ENCODE peak calls at places on chromosomes 5 and 9, in five cellular contexts. W, T, D, V and S are unnamed samples. For H3K27me3 and H3K9me3, the result is how much of the 10 kb centered on the place peaks cover.

GRCh38 chr5:122311888-122312669 is at the start of gene SNCAIP:
- DNase-seq in V (peak), T (peak), W (peak), D (no peak), S (peak)

GRCh38 chr9:87803166-87803565 is 77.2 kb downstream of the CTSL start:
- DNase-seq in T (no peak), W (no peak), D (no peak), V (no peak), S (no peak)

GRCh38 chr9:116087246-116087645 is 66.3 kb upstream of the PAPPA start:
- DNase-seq in T (peak), D (no peak), W (peak), V (no peak), S (no peak)

GRCh38 chr9:99162759-99163364 is 57.9 kb downstream of the TGFBR1 start:
- DNase-seq in V (no peak), T (peak), D (no peak), W (no peak), S (no peak)

GRCh38 chr5:194102-194501 is 2.8 kb downstream of the LRRC14B start:
- DNase-seq in V (no peak), D (no peak), W (no peak), T (no peak), S (no peak)

GRCh38 chr9:35044071-35044470 is 28.4 kb downstream of the VCP start:
- DNase-seq in D (no peak), T (peak), W (no peak), V (no peak), S (no peak)

GRCh38 chr5:170360712-170361501 is 28.3 kb downstream of the KCNMB1 start:
- DNase-seq in T (no peak), V (no peak), W (no peak), D (no peak), S (no peak)

GRCh38 chr5:123543438-123543837 is 31.5 kb downstream of the CSNK1G3 start:
- DNase-seq in T (no peak), W (no peak), D (no peak), V (no peak), S (no peak)

GRCh38 chr9:5617749-5618148 is 11.2 kb upstream of the RIC1 start:
- DNase-seq in T (no peak), D (no peak), W (no peak), V (no peak), S (no peak)

GRCh38 chr5:89338935-89339334 is 456.0 kb upstream of the MEF2C start:
- DNase-seq in W (no peak), T (no peak), V (no peak), D (no peak), S (no peak)

GRCh38 chr9:77307166-77307565 is 129.8 kb downstream of the VPS13A start:
- DNase-seq in T (no peak), W (no peak), D (no peak), V (no peak), S (no peak)

GRCh38 chr5:32753765-32754164 is 42.6 kb downstream of the NPR3 start:
- DNase-seq in V (no peak), D (no peak), T (peak), W (no peak), S (no peak)

GRCh38 chr5:131104169-131104775 is 60.8 kb downstream of the HINT1 start:
- DNase-seq in D (no peak), V (no peak), W (no peak), T (no peak), S (no peak)

GRCh38 chr9:114112325-114112724 is 13.2 kb upstream of the KIF12 start:
- DNase-seq in T (no peak), V (no peak), D (no peak), W (no peak), S (no peak)

GRCh38 chr5:66356011-66356565 is 212.0 kb downstream of the SREK1 start:
- DNase-seq in D (no peak), V (no peak), T (no peak), W (no peak), S (no peak)

GRCh38 chr5:18829539-18829938 is 1158.5 kb downstream of the CDH18 start:
- DNase-seq in V (no peak), D (no peak), T (no peak), W (no peak), S (no peak)

GRCh38 chr5:14816999-14817761 is 54.4 kb downstream of the ANKH start:
- DNase-seq in V (no peak), W (peak), T (no peak), D (no peak), S (peak)

GRCh38 chr5:155532621-155533314 is 519.2 kb downstream of the KIF4B start:
- DNase-seq in D (no peak), W (no peak), T (no peak), V (no peak), S (no peak)

GRCh38 chr9:132030626-132031325 is 48.9 kb downstream of the MED27 start:
- DNase-seq in T (no peak), D (no peak), V (no peak), W (no peak), S (no peak)

GRCh38 chr9:98416294-98416693 is 160.8 kb upstream of the TBC1D2 start:
- DNase-seq in W (no peak), T (no peak), V (no peak), D (no peak), S (no peak)

GRCh38 chr5:34914671-34915138 is 599 bp downstream of the RAD1 start:
- DNase-seq in T (no peak), D (peak), W (peak), V (no peak), S (no peak)

GRCh38 chr5:166370928-166371690 is 1920.3 kb upstream of the WWC1 start:
- DNase-seq in W (no peak), T (no peak), D (no peak), V (no peak), S (no peak)

GRCh38 chr9:93473411-93473810 is 20.0 kb upstream of the FAM120AOS start:
- DNase-seq in W (no peak), V (no peak), T (no peak), D (no peak), S (no peak)

GRCh38 chr5:14574891-14575496 is 6.6 kb upstream of the OTULINL start:
- DNase-seq in V (no peak), T (no peak), D (no peak), W (peak), S (no peak)

GRCh38 chr9:126500600-126501382 is 112.9 kb upstream of the LMX1B start:
- DNase-seq in V (peak), W (peak), T (peak), D (peak), S (peak)

GRCh38 chr9:37910271-37910670 is 6.3 kb upstream of the SLC25A51 start:
- DNase-seq in D (no peak), T (no peak), V (no peak), W (no peak), S (no peak)

GRCh38 chr5:135353952-135354721 is 44.9 kb downstream of the MACROH2A1 start:
- DNase-seq in V (no peak), D (no peak), W (no peak), T (no peak), S (no peak)

GRCh38 chr9:94632736-94633135 is 6.6 kb downstream of the FBP1 start:
- DNase-seq in W (no peak), V (no peak), D (no peak), T (no peak), S (no peak)

GRCh38 chr5:64318175-64318574 is 152.5 kb downstream of the RNF180 start:
- DNase-seq in D (no peak), T (no peak), V (no peak), W (no peak), S (no peak)

GRCh38 chr5:112738180-112738560 is 485 bp downstream of the APC start:
- DNase-seq in V (peak), D (no peak), T (peak), W (no peak), S (no peak)

GRCh38 chr5:73338201-73339126 is 110.1 kb downstream of the FOXD1 start:
- DNase-seq in W (peak), D (no peak), T (no peak), V (no peak), S (no peak)

GRCh38 chr9:16002816-16003215 is 450.0 kb downstream of the CCDC171 start:
- DNase-seq in D (no peak), W (no peak), T (no peak), V (no peak), S (no peak)

GRCh38 chr5:169753795-169754194 is 116.7 kb downstream of the DOCK2 start:
- DNase-seq in D (no peak), T (no peak), V (no peak), W (no peak), S (no peak)

GRCh38 chr5:156681276-156681675 is 168.8 kb upstream of the PPP1R2B start:
- DNase-seq in W (no peak), V (no peak), T (no peak), D (no peak), S (no peak)

GRCh38 chr5:73596705-73597328 is 29.2 kb upstream of the ARHGEF28 start:
- DNase-seq in W (no peak), D (no peak), V (peak), T (peak), S (no peak)

GRCh38 chr5:178590141-178590923 is at the start of gene COL23A1:
- DNase-seq in V (peak), T (peak), W (peak), D (no peak), S (no peak)

GRCh38 chr9:124812401-124813016 is 35.6 kb downstream of the OLFML2A start:
- DNase-seq in W (peak), V (peak), D (no peak), T (peak), S (no peak)

GRCh38 chr5:157744055-157745011 is 821 bp downstream of the LSM11 start:
- DNase-seq in T (no peak), W (no peak), D (no peak), V (no peak), S (no peak)

GRCh38 chr9:112669326-112669725 is 48.6 kb downstream of the INIP start:
- DNase-seq in T (no peak), W (no peak), D (no peak), V (no peak), S (no peak)

GRCh38 chr9:112665347-112665746 is 52.6 kb downstream of the INIP start:
- DNase-seq in W (no peak), V (no peak), D (no peak), T (no peak), S (no peak)

GRCh38 chr9:112677040-112677439 is 40.9 kb downstream of the INIP start:
- DNase-seq in T (no peak), D (no peak), V (no peak), W (no peak), S (no peak)

DNA sequence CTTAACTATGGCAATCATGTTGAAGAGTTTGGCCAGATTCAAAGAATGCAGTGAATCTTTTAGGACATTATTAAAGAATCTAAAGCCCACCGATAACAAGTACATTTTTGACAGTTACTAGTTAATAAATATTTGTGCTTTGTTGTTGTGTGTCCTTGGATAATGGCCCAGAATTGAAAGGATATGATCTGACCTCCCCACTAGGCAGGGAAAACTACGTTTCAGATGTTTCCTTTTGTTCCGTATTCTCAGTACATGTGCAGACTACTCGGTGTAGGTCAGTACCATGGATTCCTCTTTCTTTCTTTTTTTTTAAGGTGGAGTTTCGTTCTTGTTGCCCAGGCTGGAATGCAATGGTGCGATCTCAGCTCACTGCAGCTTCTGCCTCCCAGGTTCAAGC is 46.7 kb downstream of the INIP start:
- DNase-seq in D (no peak), V (no peak), T (no peak), W (no peak), S (no peak)
- H3K4me3 ChIP-seq in D (no peak), V (no peak), T (no peak), W (no peak), S (no peak)

DNA sequence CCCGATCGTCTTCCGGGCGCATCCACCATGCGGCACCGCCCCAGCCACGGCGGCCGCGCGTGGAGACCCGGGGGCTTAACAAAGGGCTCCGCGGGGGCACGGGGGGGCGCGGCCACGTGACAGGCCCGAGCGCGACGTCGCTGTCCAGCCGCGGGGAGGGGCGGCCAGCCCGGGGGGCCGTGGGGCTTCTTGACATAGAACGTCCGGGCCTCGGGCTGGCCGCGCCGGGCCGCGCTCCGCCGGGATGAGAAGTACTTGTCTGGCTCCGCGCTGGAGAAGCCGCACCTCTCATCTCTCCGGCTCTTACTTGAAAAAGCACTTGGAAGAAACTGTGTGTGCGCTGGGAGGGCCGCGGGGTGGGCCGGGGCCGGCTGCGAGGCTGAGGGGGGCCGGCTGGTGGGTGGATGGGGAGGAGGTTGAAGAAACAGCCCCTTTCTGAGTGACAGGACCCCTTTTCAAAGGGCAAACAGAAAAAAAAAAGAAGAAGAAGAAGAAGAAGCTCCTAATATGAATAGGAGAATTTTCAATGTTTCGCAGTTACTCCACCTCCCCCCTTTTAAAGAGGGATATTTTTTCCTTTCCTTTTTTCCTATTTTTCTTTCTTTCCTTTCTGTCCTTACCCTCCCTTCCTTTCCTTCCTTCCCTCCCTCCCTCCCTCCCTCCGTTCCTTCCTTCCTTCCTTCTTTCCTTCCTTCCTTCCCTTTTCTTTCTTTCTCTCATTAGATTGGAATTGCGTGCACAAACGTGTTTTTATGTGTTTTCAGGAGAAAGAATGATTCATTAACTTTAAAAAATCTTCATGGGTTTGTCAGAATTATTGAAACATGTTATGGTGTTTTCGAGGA is 21.3 kb downstream of the NR2F1 start:
- DNase-seq in D (no peak), W (no peak), T (peak), V (no peak), S (no peak)
- H3K27me3 ChIP-seq in D (half or more), W (half or more), T (half or more), V (under half), S (under half)

DNA sequence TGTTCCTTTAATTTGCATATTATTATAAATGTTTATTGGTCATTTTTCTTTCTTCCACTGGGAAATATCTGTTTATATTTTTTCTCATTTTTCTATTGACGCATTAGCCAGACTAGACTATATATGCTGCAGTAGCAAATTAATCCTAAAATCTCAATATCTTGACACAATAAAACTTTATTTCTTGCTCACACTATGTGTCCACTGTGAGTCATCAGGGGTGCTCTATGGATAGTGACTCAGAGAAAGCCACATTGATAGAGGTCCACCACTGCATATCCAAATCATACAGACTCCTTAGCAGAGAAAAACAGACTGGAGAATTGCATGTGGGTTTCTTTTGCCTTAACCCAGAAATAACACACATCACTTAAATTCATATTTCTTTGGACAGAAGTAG is 20.8 kb downstream of the OR1L3 start:
- DNase-seq in D (no peak), W (no peak), T (no peak), V (no peak), S (no peak)
- H3K9me3 ChIP-seq in D (under half), W (under half), T (under half), V (under half), S (under half)

DNA sequence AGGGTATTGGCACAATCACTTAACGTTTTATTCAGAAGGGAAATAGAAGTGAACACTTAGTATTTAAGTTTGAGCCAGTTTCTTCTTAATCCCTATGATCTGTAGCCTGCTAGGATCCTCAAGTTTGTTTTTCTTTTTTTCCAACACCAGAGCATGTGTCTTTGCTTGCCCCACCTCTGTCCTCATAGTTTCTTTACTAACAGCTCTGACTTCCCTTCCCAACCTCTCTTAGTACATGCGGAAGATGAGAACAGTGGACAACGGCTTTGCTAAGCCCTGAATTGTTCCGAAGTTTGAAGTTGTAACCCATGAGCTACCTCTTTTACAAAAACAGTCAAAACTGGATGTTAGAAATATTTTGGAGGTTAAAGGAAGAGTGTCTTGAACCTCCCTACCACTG is 61.7 kb upstream of the TAF11L2 start:
- DNase-seq in V (no peak), D (no peak), T (no peak), W (no peak), S (no peak)
- H3K4me3 ChIP-seq in V (no peak), D (no peak), T (no peak), W (peak), S (peak)

GRCh38 chr9:130321539-130321938 is 56.0 kb downstream of the HMCN2 start:
- DNase-seq in W (no peak), V (no peak), D (no peak), T (no peak), S (no peak)
- H3K27me3 ChIP-seq in W (half or more), V (half or more), D (under half), T (under half), S (under half)

GRCh38 chr9:96758845-96759673 is 18.8 kb downstream of the ZNF510 start:
- DNase-seq in V (no peak), W (no peak), T (no peak), D (no peak), S (no peak)
- H3K9me3 ChIP-seq in V (under half), W (half or more), T (half or more), D (half or more), S (half or more)

GRCh38 chr9:136103651-136104487 is 8.8 kb upstream of the NACC2 start:
- DNase-seq in W (no peak), D (no peak), T (no peak), V (no peak), S (no peak)
- H3K4me3 ChIP-seq in W (no peak), D (no peak), T (no peak), V (no peak), S (no peak)

GRCh38 chr5:59840200-59840601 is 53.3 kb downstream of the PDE4D start:
- DNase-seq in V (no peak), D (no peak), T (no peak), W (no peak), S (no peak)

GRCh38 chr5:59838067-59838466 is 55.5 kb downstream of the PDE4D start:
- DNase-seq in T (no peak), W (no peak), D (no peak), V (no peak), S (no peak)

GRCh38 chr5:59837071-59837470 is 56.5 kb downstream of the PDE4D start:
- DNase-seq in T (no peak), V (no peak), D (no peak), W (no peak), S (no peak)

GRCh38 chr5:59835782-59836181 is 57.7 kb downstream of the PDE4D start:
- DNase-seq in D (no peak), V (no peak), W (no peak), T (no peak), S (no peak)

DNA sequence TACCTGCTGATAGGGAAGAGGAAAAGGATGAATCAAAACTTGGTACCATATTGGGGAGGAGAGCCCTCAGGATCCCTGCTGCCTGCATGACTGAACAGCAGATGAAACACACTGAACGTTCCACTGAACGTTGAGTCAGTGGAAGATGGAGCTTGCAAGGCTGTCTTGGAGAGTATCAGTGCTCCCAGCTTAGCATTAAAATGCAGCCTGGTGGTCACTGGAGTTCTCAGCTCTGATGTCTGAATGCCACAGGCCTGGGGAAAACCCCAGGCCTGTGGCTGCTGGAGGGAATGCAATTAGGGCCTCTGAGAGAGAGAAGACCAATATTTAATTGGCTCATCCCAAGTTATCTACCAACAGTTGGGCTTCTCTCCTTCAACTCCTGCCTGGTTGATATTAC is 54.5 kb downstream of the PDE4D start:
- DNase-seq in T (no peak), V (no peak), W (no peak), D (no peak), S (no peak)
- H3K27me3 ChIP-seq in T (under half), V (under half), W (under half), D (under half), S (under half)

GRCh38 chr5:145375521-145375920 is 459.6 kb downstream of the PRELID2 start:
- DNase-seq in D (no peak), W (no peak), T (no peak), V (no peak), S (no peak)
- H3K9me3 ChIP-seq in D (under half), W (under half), T (under half), V (under half), S (half or more)